ENCODE peak calls at places on chromosomes 7 and 10, in seven cellular contexts. H is neuronal stem cell, Q is IMR-90, R is H1, B is mesenchymal stem cell, J is trophoblast cell, K is mesendoderm. U is an unnamed sample.

GRCh38 chr7:131302876-131303707 is 24.6 kb upstream of the MKLN1 start:
- DNase-seq in B (peak), Q (peak), R (peak), J (peak), K (peak), H (no peak), U (peak)

GRCh38 chr7:620885-621284 is 101.2 kb upstream of the PDGFA start:
- DNase-seq in R (no peak), B (no peak), J (no peak), H (no peak), K (no peak), Q (no peak), U (no peak)

GRCh38 chr10:34786464-34786863 is 28.6 kb downstream of the PARD3 start:
- DNase-seq in R (no peak), Q (peak), K (no peak), B (no peak), J (no peak), H (no peak), U (no peak)

GRCh38 chr7:101743241-101743994 is 74.0 kb upstream of the CUX1 start:
- DNase-seq in B (peak), H (peak), K (peak), R (peak), Q (peak), J (peak), U (peak)

GRCh38 chr7:28708033-28708451 is 250.1 kb downstream of the TRIL start:
- DNase-seq in H (no peak), J (no peak), R (no peak), Q (peak), B (peak), K (peak), U (no peak)

GRCh38 chr7:157943561-157943960 is 606.8 kb downstream of the DNAJB6 start:
- DNase-seq in R (no peak), J (no peak), K (no peak), Q (no peak), H (no peak), B (no peak), U (no peak)

GRCh38 chr7:133119067-133119466 is 37.2 kb upstream of the CHCHD3 start:
- DNase-seq in H (no peak), R (no peak), B (no peak), Q (no peak), K (peak), J (no peak), U (no peak)

GRCh38 chr10:132373241-132373955 is 23.6 kb upstream of the PWWP2B start:
- DNase-seq in J (no peak), R (no peak), B (no peak), K (no peak), Q (no peak), H (no peak), U (no peak)

GRCh38 chr7:127393370-127394058 is 1.0 kb upstream of the ZNF800 start:
- DNase-seq in R (no peak), B (peak), H (peak), K (peak), J (no peak), Q (no peak), U (peak)

GRCh38 chr7:135650831-135651573 is 11.3 kb upstream of the STMP1 start:
- DNase-seq in Q (peak), R (no peak), H (no peak), K (peak), J (peak), B (peak), U (no peak)

GRCh38 chr10:77678146-77678545 is 40.5 kb upstream of the KCNMA1 start:
- DNase-seq in K (no peak), B (no peak), R (no peak), H (no peak), J (no peak), Q (no peak), U (no peak)
- H2BK5ac ChIP-seq in K (no peak), B (no peak), R (no peak), H (no peak), J (no peak), Q (no peak), U (no peak)

DNA sequence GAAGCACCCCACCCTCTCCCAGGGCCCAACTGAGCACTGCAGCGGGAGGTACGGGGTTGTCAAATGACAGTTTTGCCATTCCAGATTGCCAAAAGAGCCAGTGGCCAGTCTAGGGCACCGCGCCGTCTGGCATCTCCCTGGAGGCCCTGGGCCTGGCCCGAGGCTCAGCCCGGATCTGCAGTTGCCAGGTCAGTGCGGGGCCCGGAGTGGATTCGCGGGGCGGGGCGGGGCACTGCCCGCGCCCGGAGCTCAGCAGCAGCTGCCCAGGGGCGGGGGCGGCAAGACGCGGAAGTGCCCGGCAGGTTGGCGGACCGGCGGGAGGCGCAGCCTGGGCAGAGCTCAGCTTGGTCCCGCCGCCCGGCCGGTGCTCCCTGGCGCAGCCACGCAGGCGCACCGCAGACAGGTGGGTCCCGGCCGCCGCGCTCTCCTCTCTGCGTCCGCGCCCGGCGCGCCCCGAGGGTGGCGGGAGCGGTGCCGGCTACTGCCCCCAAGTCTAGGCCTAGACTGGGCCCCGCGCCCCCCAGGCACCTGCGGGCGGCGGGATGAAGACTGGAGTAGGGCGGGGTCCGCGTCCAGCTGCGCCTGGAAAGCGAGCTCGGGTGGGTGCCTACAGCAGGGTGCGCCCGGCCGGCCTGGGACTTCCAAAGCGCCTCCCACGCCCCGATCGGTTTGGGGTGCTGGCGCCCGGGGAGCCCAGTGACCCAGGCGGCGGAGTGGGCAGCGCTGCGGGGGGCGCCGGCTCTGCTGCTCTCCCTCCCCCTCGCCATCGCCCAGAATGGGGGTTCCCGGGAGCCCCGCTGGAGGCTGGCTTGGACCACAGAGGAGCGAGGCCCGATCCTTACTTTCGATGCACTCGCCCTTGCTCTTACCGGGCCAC is at the start of gene IRF5:
- DNase-seq in B (no peak), J (peak), Q (no peak), R (no peak), K (no peak), H (no peak), U (peak)
- H3K9ac ChIP-seq in B (no peak), J (no peak), Q (no peak), R (no peak), K (peak), H (peak), U (no peak)

DNA sequence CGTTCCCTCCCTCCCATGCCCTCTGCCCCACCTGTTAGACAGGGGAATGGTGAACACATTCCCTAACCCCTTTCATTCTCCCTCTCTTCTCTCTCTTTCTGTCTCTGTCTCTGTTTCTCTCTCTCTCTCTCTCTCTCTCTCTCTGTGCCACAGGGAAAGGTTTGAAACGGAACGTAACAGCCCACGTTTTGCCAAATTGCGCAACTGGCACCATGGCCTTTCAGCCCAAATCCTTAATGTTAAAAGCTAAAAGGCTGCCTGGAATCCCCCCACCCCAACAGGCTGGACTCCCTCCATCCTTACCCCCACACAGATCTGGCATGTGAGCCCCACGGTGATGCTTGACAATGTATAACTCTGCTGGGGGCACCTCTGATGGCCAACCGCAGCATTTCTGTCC is 30.8 kb downstream of the LDB3 start:
- DNase-seq in J (no peak), Q (no peak), H (no peak), B (no peak), R (no peak), K (no peak), U (no peak)
- H2AK5ac ChIP-seq in J (no peak), Q (no peak), H (peak), B (no peak), R (no peak), K (no peak), U (no peak)

GRCh38 chr7:5508698-5509097 is 85.1 kb upstream of the TNRC18 start:
- DNase-seq in B (no peak), K (no peak), H (no peak), J (no peak), R (no peak), Q (no peak), U (no peak)
- H2BK5ac ChIP-seq in B (no peak), K (no peak), H (no peak), J (no peak), R (no peak), Q (no peak), U (no peak)

GRCh38 chr7:7567898-7568531 is 1.3 kb downstream of the MIOS start:
- DNase-seq in Q (no peak), J (no peak), B (no peak), R (no peak), H (no peak), K (no peak), U (no peak)
- H3K9ac ChIP-seq in Q (peak), J (no peak), B (peak), R (no peak), H (no peak), K (peak), U (peak)

DNA sequence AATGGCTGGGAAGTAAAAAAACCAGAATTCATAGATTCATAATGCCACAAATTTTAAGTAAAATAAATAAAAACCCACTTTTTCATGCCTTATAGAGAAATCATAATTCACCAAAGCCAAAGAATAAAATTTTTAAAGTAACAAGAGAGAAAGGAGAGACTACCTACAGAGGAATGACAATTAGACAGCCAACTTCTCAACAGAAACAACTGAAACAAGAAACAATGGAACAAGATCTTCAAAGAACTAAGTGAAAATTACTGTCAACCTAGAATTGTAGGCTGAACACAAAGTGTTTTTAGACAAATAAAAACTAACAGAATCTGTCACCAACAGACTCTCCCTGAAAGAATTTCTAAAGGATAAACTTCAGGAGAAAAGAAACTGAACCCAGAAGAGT is 15.6 kb upstream of the KCNMA1 start:
- DNase-seq in B (no peak), R (no peak), J (no peak), H (no peak), K (no peak), Q (no peak), U (no peak)
- H2AK5ac ChIP-seq in B (no peak), R (no peak), J (no peak), H (no peak), K (no peak), Q (no peak), U (no peak)

DNA sequence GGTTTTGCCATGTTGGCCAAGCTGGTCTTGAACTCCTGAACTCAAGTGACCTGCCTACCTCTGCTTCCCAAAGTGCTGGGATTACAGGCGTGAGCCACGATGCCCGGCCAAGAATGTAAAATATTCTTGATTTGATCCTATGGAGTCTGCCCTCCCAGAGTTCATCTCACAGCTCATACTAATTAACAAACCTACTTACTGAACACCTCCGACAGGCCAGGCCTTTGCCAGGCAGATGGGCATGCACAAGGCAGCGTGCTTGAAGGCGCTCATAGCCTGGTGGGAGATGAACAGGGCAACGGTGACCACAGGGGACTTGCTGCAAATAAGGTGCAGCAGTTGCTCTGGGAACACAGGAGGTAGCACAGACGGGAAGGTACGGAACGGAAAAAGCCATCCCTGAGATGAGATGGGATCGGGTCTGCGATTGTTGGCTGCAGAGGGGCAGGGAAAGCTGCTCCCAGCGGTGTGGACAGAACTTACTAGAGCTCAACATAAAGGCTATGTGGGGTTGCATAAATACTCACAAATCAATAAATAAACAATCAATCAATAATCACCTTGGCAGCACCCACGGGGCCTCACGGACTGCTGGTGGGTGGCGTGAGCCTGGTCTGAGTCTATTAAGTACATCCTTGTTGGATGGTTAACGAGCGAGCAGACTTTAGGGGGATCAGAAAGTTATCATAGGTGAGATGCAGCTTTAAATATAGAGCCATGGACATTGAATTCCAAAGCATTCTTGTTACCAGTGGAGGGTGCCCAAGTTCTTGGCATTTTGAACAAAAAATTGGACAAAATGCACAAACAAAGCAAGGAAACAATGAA is 4.7 kb downstream of the ACBD7 start:
- DNase-seq in K (no peak), J (no peak), Q (no peak), B (no peak), R (no peak), H (no peak), U (no peak)
- H2BK5ac ChIP-seq in K (no peak), J (no peak), Q (no peak), B (no peak), R (peak), H (no peak), U (no peak)

U was measured in H9.